ENCODE peak calls at places on chromosome 18, in four cellular contexts. T is HFFc6; Q is NCI-H1092 treated with DMSO at 0.1 percent for 48 hours; W is stimulated activated naive CD8-positive, alpha-beta T cell treated with anti-CD3 and anti-CD28 coated beads, Interleukin-15, Interleukin-2, amounts not matched to agents 100 U/mL and 50 U/mL, for 24 hours. C is an unnamed sample.

GRCh38 chr18:42418121-42418520 is 463.1 kb downstream of the PIK3C3 start:
- DNase-seq in W (no peak), Q (no peak), T (no peak), C (no peak)

GRCh38 chr18:59271606-59272220 is 1.5 kb downstream of the RAX start:
- DNase-seq in W (no peak), T (no peak), Q (no peak), C (no peak)

GRCh38 chr18:77766421-77766820 is 516.8 kb downstream of the GALR1 start:
- DNase-seq in T (no peak), Q (no peak), W (no peak), C (no peak)

GRCh38 chr18:55487997-55488396 is 100.0 kb downstream of the TCF4 start:
- DNase-seq in Q (no peak), W (no peak), T (no peak), C (no peak)

GRCh38 chr18:57110295-57110694 is 36.6 kb upstream of the BOD1L2 start:
- DNase-seq in T (no peak), Q (no peak), W (no peak), C (no peak)

GRCh38 chr18:22471546-22472131 is 53.9 kb upstream of the CTAGE1 start:
- DNase-seq in W (no peak), T (peak; percentile 26), Q (no peak), C (no peak)

GRCh38 chr18:58886864-58887612 is 22.4 kb downstream of the ZNF532 start:
- DNase-seq in Q (no peak), W (no peak), T (no peak), C (no peak)

GRCh38 chr18:9706081-9706935 is 1.8 kb upstream of the RAB31 start:
- DNase-seq in W (no peak), Q (no peak), T (peak; percentile 39), C (no peak)

GRCh38 chr18:28080876-28081300 is 96.0 kb downstream of the CDH2 start:
- DNase-seq in W (no peak), Q (no peak), T (no peak), C (no peak)

GRCh38 chr18:12595571-12596255 is 62.2 kb downstream of the SPIRE1 start:
- DNase-seq in W (no peak), T (no peak), Q (no peak), C (no peak)

GRCh38 chr18:77392323-77392722 is 142.7 kb downstream of the GALR1 start:
- DNase-seq in Q (no peak), T (no peak), W (no peak), C (no peak)